ENCODE peak calls at places on chromosomes 12 and 14, in five cellular contexts. H is GF-D8; A is uterus; X is T-helper 2 cell; L is CD4-positive, CD25-positive, alpha-beta regulatory T cell. U is an unnamed sample.

GRCh38 chr12:40569626-40570179 is 122.5 kb upstream of the CNTN1 start:
- DNase-seq in L (no peak), X (no peak), H (no peak), A (no peak), U (no peak)

GRCh38 chr14:100654814-100655795 is 67.9 kb upstream of the BEGAIN start:
- DNase-seq in X (peak), H (no peak), L (peak), A (no peak), U (peak)

GRCh38 chr14:49593016-49593415 is 5.7 kb upstream of the LRR1 start:
- DNase-seq in A (no peak), X (no peak), H (no peak), L (no peak), U (no peak)

GRCh38 chr12:39764944-39765560 is 145.4 kb upstream of the ABCD2 start:
- DNase-seq in A (no peak), X (peak), L (peak), H (peak), U (peak)

GRCh38 chr12:29416748-29417147 is 35.8 kb upstream of the ERGIC2 start:
- DNase-seq in A (no peak), H (no peak), L (no peak), X (no peak), U (no peak)

GRCh38 chr12:58285551-58285950 is 344.2 kb downstream of the ATP23 start:
- DNase-seq in X (no peak), H (no peak), A (no peak), L (no peak), U (no peak)

GRCh38 chr14:32561520-32561919 is 232.4 kb downstream of the AKAP6 start:
- DNase-seq in A (no peak), L (no peak), H (no peak), X (no peak), U (no peak)

GRCh38 chr14:35046751-35047536 is 872 bp downstream of the FAM177A1 start:
- DNase-seq in H (peak), X (peak), A (no peak), L (peak), U (no peak)

GRCh38 chr14:51357250-51357649 is 117.2 kb downstream of the TMX1 start:
- DNase-seq in A (no peak), L (no peak), H (no peak), X (no peak), U (no peak)

GRCh38 chr12:52522346-52523011 is 2.3 kb upstream of the KRT5 start:
- DNase-seq in A (no peak), X (no peak), L (no peak), H (no peak), U (peak)

GRCh38 chr12:93657076-93657475 is 20.1 kb upstream of the CRADD start:
- DNase-seq in H (no peak), A (no peak), X (no peak), L (no peak), U (no peak)

GRCh38 chr12:114668905-114669304 is 15.1 kb downstream of the TBX3 start:
- DNase-seq in A (no peak), H (no peak), L (no peak), X (no peak), U (no peak)

GRCh38 chr12:54016478-54016964 is 7.7 kb downstream of the HOXC8 start:
- DNase-seq in X (no peak), A (peak), L (no peak), H (no peak), U (no peak)

GRCh38 chr14:77003960-77004710 is 24.4 kb downstream of the IRF2BPL start:
- DNase-seq in H (no peak), X (no peak), A (no peak), L (no peak), U (no peak)

GRCh38 chr14:35332517-35333346 is 40.5 kb downstream of the PSMA6 start:
- DNase-seq in X (peak), A (no peak), H (peak), L (peak), U (peak)

GRCh38 chr12:126447346-126447745 is 1382.1 kb downstream of the AACS start:
- DNase-seq in X (no peak), H (no peak), A (no peak), L (no peak), U (no peak)

GRCh38 chr14:21652209-21652808 is 1.3 kb upstream of the OR4E2 start:
- DNase-seq in A (no peak), H (no peak), X (no peak), L (no peak), U (no peak)

GRCh38 chr12:116490481-116490880 is 68.7 kb upstream of the MAP1LC3B2 start:
- DNase-seq in H (no peak), A (no peak), L (no peak), X (no peak), U (no peak)

GRCh38 chr12:94285954-94286579 is 137.7 kb downstream of the PLXNC1 start:
- DNase-seq in H (no peak), L (no peak), A (no peak), X (no peak), U (no peak)

GRCh38 chr14:92679246-92679645 is 69.2 kb downstream of the LGMN start:
- DNase-seq in H (no peak), L (no peak), A (peak), X (no peak), U (no peak)

GRCh38 chr12:3120701-3121100 is 43.5 kb downstream of the TSPAN9 start:
- DNase-seq in X (no peak), H (no peak), A (no peak), L (no peak), U (no peak)

GRCh38 chr12:120835304-120835612 is 68.9 kb downstream of the SPPL3 start:
- DNase-seq in A (no peak), L (no peak), H (no peak), X (no peak), U (no peak)

GRCh38 chr12:103114296-103115055 is 157.0 kb downstream of the ASCL1 start:
- DNase-seq in A (no peak), H (no peak), X (no peak), L (no peak), U (no peak)

GRCh38 chr12:120536064-120536791 is 2.1 kb downstream of the RNF10 start:
- DNase-seq in A (no peak), X (peak), H (no peak), L (peak), U (peak)

GRCh38 chr14:92888896-92889295 is 34.1 kb upstream of the CHGA start:
- DNase-seq in A (no peak), X (no peak), L (no peak), H (no peak), U (no peak)

GRCh38 chr12:62656576-62657362 is 190.1 kb downstream of the MON2 start:
- DNase-seq in X (no peak), H (no peak), A (no peak), L (no peak), U (no peak)

GRCh38 chr14:55026441-55026792 is 482 bp downstream of the WDHD1 start:
- DNase-seq in X (no peak), H (no peak), L (no peak), A (no peak), U (no peak)

GRCh38 chr12:53695148-53696138 is 19.6 kb upstream of the ATP5MC2 start:
- DNase-seq in H (no peak), A (no peak), L (no peak), X (peak), U (peak)

GRCh38 chr12:95129115-95129514 is 55.7 kb upstream of the NR2C1 start:
- DNase-seq in A (no peak), X (no peak), H (no peak), L (no peak), U (no peak)

GRCh38 chr12:111428728-111429175 is 23.0 kb downstream of the SH2B3 start:
- DNase-seq in X (no peak), L (no peak), A (no peak), H (peak), U (peak)

GRCh38 chr12:104659058-104659457 is 202.3 kb downstream of the CHST11 start:
- DNase-seq in H (no peak), L (no peak), A (no peak), X (no peak), U (no peak)

U was measured in activated CD4-positive, alpha-beta T cell treated with anti-CD3 and anti-CD28 coated beads, Interleukin-2, amount 10 ng/mL, durations not matched to agents 7 days and 5 days.